ENCODE peak calls at places on chromosomes 11 and 22, in seven cellular contexts. R, S, A, O, N, D and Q are unnamed samples. For H3K27me3, the result is how much of the 10 kb centered on the place peaks cover.

GRCh38 chr11:48900131-48900800 is 83.4 kb downstream of the TRIM51G start:
- DNase-seq in R (no peak), S (no peak), A (no peak), O (no peak), N (no peak), D (no peak), Q (peak)

GRCh38 chr22:19942071-19942885 is 660 bp upstream of the TXNRD2 start:
- DNase-seq in R (no peak), S (no peak), A (no peak), O (no peak), N (no peak), D (no peak), Q (peak)

GRCh38 chr11:12207384-12208150 is 97.2 kb downstream of the MICAL2 start:
- DNase-seq in R (no peak), S (no peak), A (no peak), O (peak), N (no peak), D (no peak), Q (no peak)

GRCh38 chr11:3146612-3147256 is 18.4 kb downstream of the OSBPL5 start:
- DNase-seq in R (no peak), S (no peak), A (no peak), O (no peak), N (no peak), D (no peak), Q (no peak)

GRCh38 chr11:47408598-47409439 is 429 bp downstream of the SLC39A13 start:
- DNase-seq in R (no peak), S (no peak), A (no peak), O (peak), N (peak), D (no peak), Q (peak)

GRCh38 chr11:13169709-13170108 is 107.9 kb upstream of the BMAL1 start:
- DNase-seq in R (no peak), S (no peak), A (peak), O (no peak), N (no peak), D (no peak), Q (no peak)

GRCh38 chr11:111633756-111634362 is 31.6 kb downstream of the SIK2 start:
- DNase-seq in R (no peak), S (no peak), A (no peak), O (no peak), N (no peak), D (no peak), Q (no peak)

GRCh38 chr11:125335101-125335500 is 161.0 kb downstream of the FEZ1 start:
- DNase-seq in R (no peak), S (no peak), A (no peak), O (no peak), N (no peak), D (no peak), Q (no peak)

GRCh38 chr11:105577645-105578044 is 32.2 kb upstream of the GRIA4 start:
- DNase-seq in R (no peak), S (no peak), A (no peak), O (no peak), N (no peak), D (no peak), Q (no peak)

GRCh38 chr11:102157219-102157618 is 47.0 kb downstream of the YAP1 start:
- DNase-seq in R (no peak), S (no peak), A (no peak), O (peak), N (peak), D (peak), Q (peak)

GRCh38 chr11:65882191-65883057 is 2.8 kb downstream of the CTSW start:
- DNase-seq in R (no peak), S (no peak), A (no peak), O (peak), N (peak), D (no peak), Q (no peak)

GRCh38 chr11:2803186-2804057 is 82.2 kb downstream of the CDKN1C start:
- DNase-seq in R (peak), S (no peak), A (no peak), O (peak), N (peak), D (no peak), Q (peak)

GRCh38 chr11:1060885-1061616 is 13.6 kb upstream of the MUC2 start:
- DNase-seq in R (peak), S (no peak), A (peak), O (peak), N (peak), D (peak), Q (peak)

GRCh38 chr11:118658372-118659313 is 20.8 kb downstream of the TREH start:
- DNase-seq in R (no peak), S (no peak), A (no peak), O (no peak), N (no peak), D (no peak), Q (peak)

GRCh38 chr11:72625746-72626636 is 48.2 kb downstream of the PDE2A start:
- DNase-seq in R (no peak), S (no peak), A (no peak), O (peak), N (peak), D (peak), Q (peak)

GRCh38 chr11:43547900-43548381 is 132.6 kb upstream of the HSD17B12 start:
- DNase-seq in R (no peak), S (no peak), A (no peak), O (no peak), N (peak), D (no peak), Q (peak)

GRCh38 chr22:49021097-49021925 is 806.4 kb downstream of the BRD1 start:
- DNase-seq in R (peak), S (no peak), A (no peak), O (no peak), N (peak), D (peak), Q (peak)

GRCh38 chr11:848380-848931 is 5.8 kb downstream of the TSPAN4 start:
- DNase-seq in R (peak), S (peak), A (no peak), O (peak), N (no peak), D (no peak), Q (no peak)

GRCh38 chr22:50260434-50260800 is 1.1 kb downstream of the MAPK12 start:
- DNase-seq in R (no peak), S (no peak), A (no peak), O (no peak), N (no peak), D (no peak), Q (no peak)

GRCh38 chr22:46993626-46994025 is 231.2 kb downstream of the TBC1D22A start:
- DNase-seq in R (peak), S (no peak), A (no peak), O (no peak), N (no peak), D (peak), Q (peak)

GRCh38 chr11:128492461-128492860 is 94.9 kb downstream of the ETS1 start:
- DNase-seq in R (no peak), S (no peak), A (no peak), O (no peak), N (no peak), D (no peak), Q (no peak)

GRCh38 chr11:43245471-43245870 is 66.3 kb upstream of the API5 start:
- DNase-seq in R (no peak), S (no peak), A (no peak), O (no peak), N (no peak), D (no peak), Q (peak)

GRCh38 chr22:22834783-22835182 is 52.8 kb upstream of the IGLL5 start:
- DNase-seq in R (no peak), S (no peak), A (no peak), O (no peak), N (no peak), D (no peak), Q (no peak)

GRCh38 chr22:22833059-22833458 is 54.6 kb upstream of the IGLL5 start:
- DNase-seq in R (no peak), S (no peak), A (no peak), O (no peak), N (no peak), D (no peak), Q (no peak)

GRCh38 chr22:22835242-22835641 is 52.4 kb upstream of the IGLL5 start:
- DNase-seq in R (no peak), S (no peak), A (no peak), O (no peak), N (no peak), D (no peak), Q (no peak)

GRCh38 chr22:22833488-22833887 is 54.1 kb upstream of the IGLL5 start:
- DNase-seq in R (no peak), S (no peak), A (no peak), O (no peak), N (no peak), D (no peak), Q (no peak)

DNA sequence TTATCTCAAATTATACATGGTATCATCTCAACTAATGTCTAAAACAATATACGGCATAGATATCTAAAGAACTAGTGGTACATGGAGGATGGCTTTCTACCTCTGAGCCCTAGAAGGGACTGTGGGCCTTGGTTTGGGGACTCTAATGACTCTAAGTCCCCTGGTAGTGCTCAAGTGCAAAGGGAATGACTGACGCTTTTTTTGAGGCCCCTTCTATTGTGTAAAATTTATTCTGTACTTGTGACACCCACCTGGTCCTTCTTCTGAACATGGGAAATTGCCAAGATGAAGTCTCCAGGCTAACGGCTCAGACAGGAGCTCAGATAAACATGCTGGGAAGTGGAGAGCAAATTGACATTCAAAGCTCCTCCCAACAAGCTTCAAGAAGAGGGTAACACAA is 53.4 kb upstream of the IGLL5 start:
- DNase-seq in R (no peak), S (no peak), A (no peak), O (no peak), N (no peak), D (no peak), Q (no peak)
- H3K27me3 ChIP-seq in R (under half), S (under half), A (under half), O (under half), N (under half), D (under half), Q (under half)

GRCh38 chr11:107999759-108000455 is 8.8 kb upstream of the CUL5 start:
- DNase-seq in R (peak), S (peak), A (peak), O (no peak), N (no peak), D (no peak), Q (no peak)
- TF ChIP-seq CTCF in R (peak), S (peak), A (peak), O (peak), N (no peak), D (peak), Q (no peak)

GRCh38 chr11:31267720-31268119 is 101.8 kb downstream of the DCDC1 start:
- DNase-seq in R (no peak), S (no peak), A (no peak), O (no peak), N (no peak), D (no peak), Q (no peak)
- H3K27ac ChIP-seq in R (no peak), S (no peak), A (no peak), O (no peak), N (no peak), D (no peak), Q (no peak)

GRCh38 chr11:10952872-10953271 is 95.0 kb upstream of the ZBED5 start:
- DNase-seq in R (no peak), S (no peak), A (no peak), O (no peak), N (no peak), D (no peak), Q (no peak)
- H3K27me3 ChIP-seq in R (under half), S (under half), A (under half), O (under half), N (under half), D (under half), Q (under half)

DNA sequence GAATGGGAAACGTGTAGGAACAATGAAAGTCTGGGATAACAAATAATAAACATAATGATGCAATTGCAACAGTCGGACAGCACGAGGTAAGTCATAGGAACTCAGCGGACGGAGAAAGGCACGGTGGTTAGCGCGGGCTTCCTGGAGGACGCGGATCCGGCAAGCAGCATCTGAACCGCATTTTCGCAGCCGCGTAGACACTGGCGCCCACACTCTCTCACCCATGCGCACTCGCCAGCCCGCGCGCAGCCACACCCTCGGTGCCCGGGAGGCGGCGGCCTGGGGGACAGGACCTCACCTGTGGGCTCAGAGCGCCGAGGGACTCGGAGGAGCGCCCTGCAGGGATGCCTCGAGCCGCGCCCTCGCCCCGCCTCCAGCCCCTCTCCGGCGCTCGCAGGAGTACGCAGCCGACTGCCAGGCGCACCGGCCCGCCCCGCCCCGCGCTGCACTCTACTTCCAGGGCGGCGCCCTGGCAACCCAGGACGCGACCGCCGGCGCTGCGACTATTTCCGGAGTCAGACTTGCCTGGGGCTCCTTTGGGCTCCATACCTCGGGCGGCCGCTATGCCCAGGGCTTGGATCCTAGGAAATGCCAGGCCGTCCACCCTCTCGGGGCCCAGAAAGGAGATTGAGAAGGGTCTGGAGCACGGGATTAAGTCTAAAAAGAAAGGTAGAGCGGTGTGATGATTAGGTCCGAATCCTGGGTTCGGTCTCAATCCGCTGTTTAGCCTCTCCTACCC is at the start of gene TTLL1:
- DNase-seq in R (peak), S (peak), A (peak), O (peak), N (peak), D (peak), Q (peak)
- TF ChIP-seq CTCF in R (no peak), S (no peak), A (no peak), O (no peak), N (peak), D (no peak), Q (no peak)